ENCODE peak calls at places on chromosomes 7 and 10, in eight cellular contexts. N is lower lobe of right lung, R is WERI-Rb-1, B is MM.1S, C is adrenal gland, L is left ventricle myocardium inferior, P is keratinocyte, D is colonic mucosa. T is an unnamed sample.
A peak's percentile ranks its signal among the peaks of the same experiment; 100 is the strongest.

GRCh38 chr7:125555921-125556320 is 626.3 kb upstream of the POT1 start:
- DNase-seq in N (no peak), R (no peak), B (no peak), C (no peak), L (no peak), P (no peak), D (no peak), T (no peak)

GRCh38 chr10:17782921-17783665 is 26.1 kb upstream of the MRC1 start:
- DNase-seq in N (no peak), R (no peak), B (no peak), C (no peak), L (no peak), P (peak; percentile 80), D (no peak), T (peak; percentile 21)

GRCh38 chr7:233456-234035 is 41.2 kb downstream of the FAM20C start:
- DNase-seq in N (no peak), R (no peak), B (no peak), C (no peak), L (peak; percentile 72), P (no peak), D (no peak), T (no peak)

GRCh38 chr10:28631896-28632596 is 45.3 kb upstream of the BAMBI start:
- DNase-seq in N (no peak), R (no peak), B (no peak), C (no peak), L (no peak), P (no peak), D (no peak), T (no peak)

GRCh38 chr7:434891-435486 is 84.7 kb downstream of the PDGFA start:
- DNase-seq in N (no peak), R (no peak), B (no peak), C (no peak), L (no peak), P (no peak), D (peak; percentile 50), T (no peak)

GRCh38 chr7:17822557-17823173 is 117.6 kb downstream of the SNX13 start:
- DNase-seq in N (no peak), R (no peak), B (no peak), C (no peak), L (no peak), P (no peak), D (no peak), T (no peak)

GRCh38 chr7:103446046-103446520 is at the start of gene SLC26A5:
- DNase-seq in N (peak; percentile 76), R (peak; percentile 22), B (peak; percentile 61), C (no peak), L (no peak), P (no peak), D (peak; percentile 66), T (no peak)

GRCh38 chr7:28106316-28106957 is 74.2 kb downstream of the JAZF1 start:
- DNase-seq in N (no peak), R (no peak), B (no peak), C (no peak), L (peak; percentile 26), P (no peak), D (no peak), T (peak; percentile 74)

GRCh38 chr7:106766551-106766950 is 98.5 kb upstream of the PIK3CG start:
- DNase-seq in N (no peak), R (no peak), B (no peak), C (no peak), L (no peak), P (no peak), D (no peak), T (no peak)

GRCh38 chr7:70040971-70041766 is 442.9 kb downstream of the AUTS2 start:
- DNase-seq in N (no peak), R (no peak), B (no peak), C (no peak), L (no peak), P (no peak), D (no peak), T (no peak)

GRCh38 chr10:81603106-81603620 is 271.8 kb upstream of the NRG3 start:
- DNase-seq in N (no peak), R (no peak), B (no peak), C (no peak), L (no peak), P (no peak), D (no peak), T (no peak)

GRCh38 chr7:3695602-3696001 is 394.6 kb downstream of the SDK1 start:
- DNase-seq in N (no peak), R (no peak), B (no peak), C (no peak), L (no peak), P (no peak), D (no peak), T (no peak)

GRCh38 chr7:73429218-73429617 is 4.4 kb upstream of the FZD9 start:
- DNase-seq in N (no peak), R (no peak), B (no peak), C (no peak), L (no peak), P (no peak), D (no peak), T (no peak)

GRCh38 chr7:88363869-88364268 is 57.2 kb upstream of the STEAP4 start:
- DNase-seq in N (no peak), R (peak; percentile 10), B (no peak), C (no peak), L (no peak), P (no peak), D (no peak), T (no peak)

GRCh38 chr7:39413866-39414668 is 152.1 kb upstream of the YAE1 start:
- DNase-seq in N (peak; percentile 61), R (peak; percentile 71), B (peak; percentile 75), C (no peak), L (peak; percentile 34), P (no peak), D (peak; percentile 32), T (no peak)

GRCh38 chr7:83976302-83976701 is 218.3 kb downstream of the SEMA3A start:
- DNase-seq in N (no peak), R (no peak), B (peak; percentile 56), C (no peak), L (no peak), P (no peak), D (no peak), T (no peak)

GRCh38 chr7:45103958-45104843 is 7.3 kb downstream of the TBRG4 start:
- DNase-seq in N (peak; percentile 33), R (no peak), B (no peak), C (no peak), L (no peak), P (no peak), D (no peak), T (peak; percentile 37)

GRCh38 chr7:45104844-45105587 is 6.5 kb downstream of the TBRG4 start:
- DNase-seq in N (peak; percentile 31), R (no peak), B (no peak), C (no peak), L (no peak), P (no peak), D (no peak), T (no peak)

GRCh38 chr7:45106820-45107219 is 4.7 kb downstream of the TBRG4 start:
- DNase-seq in N (peak; percentile 15), R (no peak), B (no peak), C (no peak), L (no peak), P (no peak), D (no peak), T (no peak)

GRCh38 chr7:45107356-45107755 is 4.1 kb downstream of the TBRG4 start:
- DNase-seq in N (no peak), R (no peak), B (no peak), C (no peak), L (no peak), P (no peak), D (no peak), T (no peak)

GRCh38 chr7:45105588-45106188 is 5.8 kb downstream of the TBRG4 start:
- DNase-seq in N (peak; percentile 27), R (no peak), B (no peak), C (no peak), L (no peak), P (no peak), D (no peak), T (no peak)
- H3K36me3 ChIP-seq in N (peaks cover 87% of the 10 kb centered on the region), R (peaks cover 89% of the 10 kb centered on the region), B (peaks cover 25% of the 10 kb centered on the region), C (no peaks in the 10 kb centered on the region), L (peaks cover 84% of the 10 kb centered on the region), P (peaks cover 64% of the 10 kb centered on the region), D (peaks cover 51% of the 10 kb centered on the region), T (peaks cover 81% of the 10 kb centered on the region)

GRCh38 chr7:66901941-66902843 is 18.8 kb upstream of the TMEM248 start:
- DNase-seq in N (no peak), R (no peak), B (no peak), C (no peak), L (no peak), P (no peak), D (no peak), T (no peak)

GRCh38 chr7:66894463-66895080 is 26.5 kb upstream of the TMEM248 start:
- DNase-seq in N (no peak), R (no peak), B (no peak), C (no peak), L (no peak), P (no peak), D (no peak), T (no peak)

GRCh38 chr7:66899552-66900280 is 21.3 kb upstream of the TMEM248 start:
- DNase-seq in N (no peak), R (peak; percentile 55), B (no peak), C (no peak), L (no peak), P (no peak), D (no peak), T (no peak)

DNA sequence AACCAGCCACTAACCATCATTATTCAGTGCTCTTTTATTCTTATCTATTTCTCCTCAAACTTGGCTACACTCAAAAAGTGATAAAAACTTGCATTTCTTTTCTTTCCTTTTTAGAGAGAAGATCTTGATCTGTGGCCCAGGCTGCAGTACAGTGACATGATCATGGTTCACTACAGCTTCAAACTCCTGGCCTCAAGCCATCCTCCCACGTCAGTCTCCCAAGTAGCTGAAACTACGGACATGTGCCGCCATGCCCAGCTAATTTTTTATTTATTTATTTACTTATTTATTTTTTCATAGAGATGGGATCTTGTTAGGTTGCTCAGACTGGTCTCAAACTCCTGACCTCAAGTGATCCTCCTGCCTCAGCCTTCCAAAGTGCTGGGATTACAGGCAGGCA is 24.6 kb upstream of the TMEM248 start:
- DNase-seq in N (no peak), R (no peak), B (no peak), C (no peak), L (no peak), P (no peak), D (no peak), T (no peak)
- H3K36me3 ChIP-seq in N (peaks cover 35% of the 10 kb centered on the region), R (no peaks in the 10 kb centered on the region), B (no peaks in the 10 kb centered on the region), C (no peaks in the 10 kb centered on the region), L (peaks cover 23% of the 10 kb centered on the region), P (no peaks in the 10 kb centered on the region), D (no peaks in the 10 kb centered on the region), T (no peaks in the 10 kb centered on the region)

DNA sequence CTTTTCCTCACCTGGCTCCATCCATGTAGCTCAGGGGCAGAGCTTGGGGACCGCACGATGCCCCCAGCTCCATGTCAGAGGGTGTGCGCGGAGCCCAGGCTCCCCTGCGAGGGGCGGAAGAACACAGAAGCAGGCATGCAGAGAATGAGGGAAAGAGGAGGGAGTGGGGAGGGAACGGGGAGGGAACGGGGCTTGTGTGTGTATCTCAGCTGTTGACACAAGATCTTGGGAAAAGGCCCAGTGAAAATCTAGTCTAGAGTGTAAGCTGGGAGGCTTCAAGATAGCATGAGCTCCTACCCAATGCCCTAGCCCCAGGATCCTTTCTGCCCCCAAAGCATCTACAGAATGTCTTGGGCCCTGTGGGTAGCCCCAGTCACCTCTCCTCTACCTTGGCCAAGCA is 25.0 kb upstream of the NDST2 start:
- DNase-seq in N (no peak), R (no peak), B (no peak), C (no peak), L (no peak), P (no peak), D (no peak), T (no peak)
- H3K36me3 ChIP-seq in N (peaks cover 63% of the 10 kb centered on the region), R (peaks cover 45% of the 10 kb centered on the region), B (no peaks in the 10 kb centered on the region), C (no peaks in the 10 kb centered on the region), L (peaks cover 53% of the 10 kb centered on the region), P (peaks cover 14% of the 10 kb centered on the region), D (peaks cover 11% of the 10 kb centered on the region), T (peaks cover 46% of the 10 kb centered on the region)

GRCh38 chr7:128008141-128008540 is 23.1 kb downstream of the LRRC4 start:
- DNase-seq in N (no peak), R (no peak), B (no peak), C (no peak), L (no peak), P (no peak), D (no peak), T (no peak)
- H3K36me3 ChIP-seq in N (peaks cover 4% of the 10 kb centered on the region), R (peaks cover 5% of the 10 kb centered on the region), B (no peaks in the 10 kb centered on the region), C (no peaks in the 10 kb centered on the region), L (no peaks in the 10 kb centered on the region), P (peaks cover 11% of the 10 kb centered on the region), D (no peaks in the 10 kb centered on the region), T (no peaks in the 10 kb centered on the region)